ENCODE peak calls at places on chromosomes 1 and 21, in four cellular contexts. Z, S, L and Q are unnamed samples.

GRCh38 chr1:228849011-228849541 is 113.8 kb downstream of the RHOU start:
- DNase-seq in Z (no peak), S (no peak), L (peak), Q (peak)

GRCh38 chr21:26388731-26389231 is 184.3 kb downstream of the CYYR1 start:
- DNase-seq in Z (no peak), S (no peak), L (no peak), Q (no peak)

GRCh38 chr1:40712997-40713396 is 21.5 kb downstream of the NFYC start:
- DNase-seq in Z (peak), S (no peak), L (no peak), Q (no peak)

GRCh38 chr1:58395355-58395754 is 151.2 kb downstream of the OMA1 start:
- DNase-seq in Z (no peak), S (no peak), L (no peak), Q (peak)

GRCh38 chr1:209810783-209811182 is 4.8 kb upstream of the IRF6 start:
- DNase-seq in Z (no peak), S (no peak), L (no peak), Q (no peak)

GRCh38 chr1:89863165-89863835 is 42.5 kb downstream of the LRRC8D start:
- DNase-seq in Z (no peak), S (no peak), L (no peak), Q (no peak)

GRCh38 chr1:6124341-6124740 is 55.8 kb downstream of the CHD5 start:
- DNase-seq in Z (no peak), S (peak), L (no peak), Q (no peak)

GRCh38 chr1:70319750-70320149 is 34.8 kb downstream of the ANKRD13C start:
- DNase-seq in Z (no peak), S (no peak), L (no peak), Q (peak)

GRCh38 chr1:7549693-7550161 is 221.4 kb upstream of the VAMP3 start:
- DNase-seq in Z (no peak), S (no peak), L (no peak), Q (no peak)

GRCh38 chr21:15978158-15978805 is 248.5 kb downstream of the USP25 start:
- DNase-seq in Z (no peak), S (no peak), L (no peak), Q (no peak)

GRCh38 chr1:9250586-9251381 is 16.2 kb downstream of the H6PD start:
- DNase-seq in Z (no peak), S (no peak), L (no peak), Q (peak)

GRCh38 chr1:33143698-33144097 is 38.1 kb downstream of the TRIM62 start:
- DNase-seq in Z (no peak), S (no peak), L (no peak), Q (no peak)

GRCh38 chr1:230122361-230123279 is 55.6 kb downstream of the GALNT2 start:
- DNase-seq in Z (no peak), S (no peak), L (no peak), Q (no peak)

GRCh38 chr1:181655756-181656155 is 172.4 kb downstream of the CACNA1E start:
- DNase-seq in Z (no peak), S (no peak), L (no peak), Q (no peak)

GRCh38 chr1:41314376-41314775 is 46.9 kb upstream of the FOXO6 start:
- DNase-seq in Z (no peak), S (no peak), L (no peak), Q (no peak)

GRCh38 chr1:29142714-29143113 is 19.0 kb upstream of the TMEM200B start:
- DNase-seq in Z (no peak), S (no peak), L (no peak), Q (no peak)

GRCh38 chr1:201539561-201540404 is 856 bp downstream of the NAV1 start:
- DNase-seq in Z (peak), S (peak), L (no peak), Q (no peak)

GRCh38 chr1:179447489-179447888 is 81.7 kb downstream of the AXDND1 start:
- DNase-seq in Z (peak), S (peak), L (no peak), Q (peak)

GRCh38 chr1:201614262-201615015 is 75.5 kb downstream of the NAV1 start:
- DNase-seq in Z (peak), S (peak), L (no peak), Q (no peak)

GRCh38 chr21:38660333-38661295 is 145.1 kb upstream of the ETS2 start:
- DNase-seq in Z (no peak), S (peak), L (no peak), Q (no peak)

GRCh38 chr1:59908084-59908483 is 18.5 kb downstream of the CYP2J2 start:
- DNase-seq in Z (no peak), S (no peak), L (no peak), Q (no peak)

GRCh38 chr1:200372885-200373181 is 37.0 kb downstream of the ZNF281 start:
- DNase-seq in Z (no peak), S (no peak), L (no peak), Q (peak)

GRCh38 chr1:198007687-198008627 is 90.8 kb downstream of the LHX9 start:
- DNase-seq in Z (no peak), S (no peak), L (no peak), Q (no peak)

GRCh38 chr1:213676741-213677140 is 311.0 kb upstream of the PROX1 start:
- DNase-seq in Z (no peak), S (no peak), L (no peak), Q (no peak)

GRCh38 chr1:94321662-94322061 is 84.3 kb upstream of the ARHGAP29 start:
- DNase-seq in Z (no peak), S (no peak), L (no peak), Q (no peak)

GRCh38 chr1:81670286-81670685 is 130.4 kb upstream of the ADGRL2 start:
- DNase-seq in Z (no peak), S (no peak), L (no peak), Q (no peak)

GRCh38 chr1:200925821-200926220 is 31.1 kb downstream of the INAVA start:
- DNase-seq in Z (no peak), S (no peak), L (no peak), Q (no peak)

GRCh38 chr1:50095716-50096115 is 13.0 kb upstream of the ELAVL4 start:
- DNase-seq in Z (no peak), S (no peak), L (no peak), Q (no peak)

GRCh38 chr1:183480971-183481431 is 8.7 kb downstream of the SMG7 start:
- DNase-seq in Z (no peak), S (no peak), L (peak), Q (no peak)

GRCh38 chr1:22452401-22452963 is 831 bp downstream of the ZBTB40 start:
- DNase-seq in Z (no peak), S (no peak), L (peak), Q (no peak)

GRCh38 chr1:44720281-44720680 is 10.7 kb downstream of the RNU5D-1 start:
- DNase-seq in Z (no peak), S (no peak), L (no peak), Q (no peak)

GRCh38 chr1:23485002-23485332 is 988 bp upstream of the ASAP3 start:
- DNase-seq in Z (no peak), S (no peak), L (no peak), Q (no peak)

GRCh38 chr1:23481026-23481597 is 2.9 kb downstream of the ASAP3 start:
- DNase-seq in Z (no peak), S (no peak), L (no peak), Q (no peak)

GRCh38 chr1:23481904-23482303 is 2.1 kb downstream of the ASAP3 start:
- DNase-seq in Z (no peak), S (no peak), L (no peak), Q (no peak)

GRCh38 chr1:23484253-23485001 is 448 bp upstream of the ASAP3 start:
- DNase-seq in Z (peak), S (peak), L (peak), Q (peak)

GRCh38 chr1:23483327-23484252 is at the start of gene ASAP3:
- DNase-seq in Z (no peak), S (peak), L (no peak), Q (peak)
- TF ChIP-seq NR2C2 in Z (peak), S (no peak), L (no peak), Q (peak)

GRCh38 chr1:159746676-159747075 is 32.3 kb upstream of the CRP start:
- DNase-seq in Z (no peak), S (no peak), L (no peak), Q (no peak)
- TF ChIP-seq NR2C2 in Z (no peak), S (no peak), L (no peak), Q (no peak)

GRCh38 chr21:41369105-41369914 is 7.5 kb downstream of the MX2 start:
- DNase-seq in Z (no peak), S (peak), L (peak), Q (peak)
- TF ChIP-seq NR2C2 in Z (no peak), S (no peak), L (no peak), Q (no peak)

DNA sequence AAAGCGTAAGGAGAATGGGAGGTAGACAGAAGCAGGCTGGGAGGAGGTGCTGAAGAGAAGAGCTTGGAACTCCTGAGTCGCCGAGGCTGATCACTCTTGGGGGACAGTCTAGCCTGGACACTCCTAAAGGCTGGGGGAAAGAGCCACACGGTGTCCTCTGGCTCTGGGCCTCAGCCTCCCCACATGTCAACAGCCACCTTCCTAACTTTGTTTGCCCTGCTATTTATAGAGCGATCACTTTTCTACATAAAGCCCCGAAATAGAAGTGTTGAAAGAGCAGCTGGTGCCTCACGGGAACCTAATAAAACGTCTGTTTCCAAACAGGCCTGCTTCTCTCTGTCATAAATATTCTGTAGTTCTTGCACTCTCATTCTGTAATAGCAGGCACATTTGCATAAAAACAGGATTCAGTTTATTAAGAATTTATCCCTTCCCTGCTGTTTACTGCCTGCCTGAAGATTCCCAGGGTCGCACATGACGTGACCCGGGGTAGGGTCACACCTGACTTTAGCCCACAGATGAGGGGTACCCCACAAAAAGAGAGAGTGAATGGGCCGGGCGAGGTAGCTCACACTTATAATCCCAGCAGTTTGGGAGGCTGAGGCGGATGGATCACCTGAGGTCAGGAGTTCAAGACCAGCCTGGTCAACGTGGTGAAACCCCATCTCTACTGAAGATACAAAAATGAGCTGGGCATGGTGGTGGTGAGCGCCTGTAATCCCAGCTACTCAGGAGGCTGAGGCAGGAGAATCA is 212.5 kb downstream of the TOMM20 start:
- DNase-seq in Z (no peak), S (no peak), L (no peak), Q (no peak)
- TF ChIP-seq NR2C2 in Z (no peak), S (no peak), L (no peak), Q (no peak)

GRCh38 chr1:84960371-84960770 is 36.5 kb downstream of the MCOLN2 start:
- DNase-seq in Z (no peak), S (no peak), L (no peak), Q (peak)

GRCh38 chr1:84956655-84957054 is 40.3 kb downstream of the MCOLN2 start:
- DNase-seq in Z (no peak), S (no peak), L (no peak), Q (no peak)

GRCh38 chr1:84961316-84961715 is 35.6 kb downstream of the MCOLN2 start:
- DNase-seq in Z (no peak), S (no peak), L (no peak), Q (no peak)

GRCh38 chr1:84957956-84958355 is 39.0 kb downstream of the MCOLN2 start:
- DNase-seq in Z (no peak), S (no peak), L (no peak), Q (no peak)

GRCh38 chr1:84959294-84959693 is 37.6 kb downstream of the MCOLN2 start:
- DNase-seq in Z (no peak), S (no peak), L (peak), Q (no peak)
- TF ChIP-seq NR2C2 in Z (no peak), S (no peak), L (no peak), Q (no peak)

DNA sequence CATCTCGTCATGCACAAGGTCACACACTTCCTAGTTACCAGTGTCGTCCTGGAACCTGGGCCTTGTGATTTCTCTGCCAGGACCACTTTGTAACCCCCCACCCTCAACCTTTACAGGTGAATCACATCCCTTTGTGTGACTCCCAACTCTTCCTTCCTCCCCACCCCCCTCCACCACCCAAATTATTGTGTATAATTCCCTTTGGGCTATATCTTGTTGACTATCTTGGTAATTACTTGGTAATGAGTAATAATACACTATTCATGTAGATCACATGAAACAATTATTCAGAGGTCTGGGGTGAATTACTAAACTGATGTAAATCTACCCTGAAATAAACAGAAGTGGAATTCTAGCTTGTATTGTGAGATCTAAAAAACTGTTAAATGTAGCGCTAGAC is 1.7 kb downstream of the KCNK1 start:
- DNase-seq in Z (no peak), S (no peak), L (no peak), Q (no peak)
- TF ChIP-seq NR2C2 in Z (no peak), S (no peak), L (no peak), Q (no peak)

GRCh38 chr1:38076455-38076854 is 29.9 kb upstream of the POU3F1 start:
- DNase-seq in Z (no peak), S (no peak), L (no peak), Q (no peak)
- TF ChIP-seq NR2C2 in Z (no peak), S (no peak), L (no peak), Q (no peak)

DNA sequence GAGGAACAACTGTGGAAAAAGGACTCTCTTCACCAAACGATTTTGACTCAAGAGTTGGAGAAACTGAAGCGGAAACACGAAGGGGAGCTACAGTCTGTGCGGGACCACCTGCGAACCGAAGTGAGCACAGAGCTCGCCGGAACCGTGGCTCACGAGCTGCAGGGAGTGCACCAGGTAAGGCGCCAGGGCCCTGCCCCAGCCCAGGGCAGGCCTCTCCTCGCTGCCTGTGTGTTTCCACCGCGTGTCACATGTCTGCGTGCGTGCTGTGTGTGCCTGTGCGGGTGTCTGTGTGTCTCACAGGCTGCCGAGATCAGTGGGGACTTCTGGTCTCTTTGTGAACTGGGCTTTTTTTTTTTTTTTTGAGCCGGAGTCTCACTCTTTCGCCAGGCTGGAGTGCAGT is 43.0 kb downstream of the PCNT start:
- DNase-seq in Z (no peak), S (no peak), L (no peak), Q (no peak)
- TF ChIP-seq NR2C2 in Z (no peak), S (no peak), L (no peak), Q (no peak)